ENCODE peak calls at places on chromosomes 7 and 10, in four cellular contexts. W is GM23248, H is fibroblast of lung, M is H1. V is an unnamed sample. For H3K4me1, the result is how much of the 10 kb centered on the place peaks cover.

GRCh38 chr7:5525271-5526189 is 101.9 kb upstream of the TNRC18 start:
- DNase-seq in M (no peak), W (peak), H (peak), V (peak)

GRCh38 chr10:712575-712974 is 23.1 kb upstream of the DIP2C start:
- DNase-seq in M (no peak), H (peak), W (no peak), V (no peak)

GRCh38 chr7:79403451-79403850 is 50.0 kb downstream of the MAGI2 start:
- DNase-seq in H (peak), W (peak), M (no peak), V (no peak)

GRCh38 chr10:124409696-124410095 is 9.0 kb downstream of the OAT start:
- DNase-seq in M (no peak), H (no peak), W (no peak), V (no peak)

GRCh38 chr7:74288034-74288881 is 949 bp upstream of the CLIP2 start:
- DNase-seq in M (no peak), H (peak), W (peak), V (no peak)

GRCh38 chr10:77605466-77605865 is 32.1 kb downstream of the KCNMA1 start:
- DNase-seq in M (peak), W (peak), H (no peak), V (peak)

GRCh38 chr10:5581670-5582566 is 57.2 kb downstream of the CALML3 start:
- DNase-seq in W (no peak), M (no peak), H (no peak), V (no peak)

GRCh38 chr7:111429781-111430180 is 132.5 kb downstream of the IMMP2L start:
- DNase-seq in H (no peak), W (peak), M (no peak), V (no peak)

GRCh38 chr10:123807444-123808035 is 84.1 kb downstream of the CPXM2 start:
- DNase-seq in W (peak), M (no peak), H (no peak), V (no peak)

GRCh38 chr10:129341131-129341530 is 125.9 kb upstream of the MGMT start:
- DNase-seq in H (no peak), W (no peak), M (no peak), V (no peak)

GRCh38 chr10:70809726-70810125 is 6.0 kb upstream of the SGPL1 start:
- DNase-seq in H (no peak), M (no peak), W (no peak), V (no peak)

GRCh38 chr7:41599760-41600159 is 103.1 kb downstream of the INHBA start:
- DNase-seq in M (peak), H (no peak), W (no peak), V (peak)

GRCh38 chr10:25068152-25069058 is 52.0 kb downstream of the THNSL1 start:
- DNase-seq in W (peak), M (no peak), H (peak), V (no peak)

DNA sequence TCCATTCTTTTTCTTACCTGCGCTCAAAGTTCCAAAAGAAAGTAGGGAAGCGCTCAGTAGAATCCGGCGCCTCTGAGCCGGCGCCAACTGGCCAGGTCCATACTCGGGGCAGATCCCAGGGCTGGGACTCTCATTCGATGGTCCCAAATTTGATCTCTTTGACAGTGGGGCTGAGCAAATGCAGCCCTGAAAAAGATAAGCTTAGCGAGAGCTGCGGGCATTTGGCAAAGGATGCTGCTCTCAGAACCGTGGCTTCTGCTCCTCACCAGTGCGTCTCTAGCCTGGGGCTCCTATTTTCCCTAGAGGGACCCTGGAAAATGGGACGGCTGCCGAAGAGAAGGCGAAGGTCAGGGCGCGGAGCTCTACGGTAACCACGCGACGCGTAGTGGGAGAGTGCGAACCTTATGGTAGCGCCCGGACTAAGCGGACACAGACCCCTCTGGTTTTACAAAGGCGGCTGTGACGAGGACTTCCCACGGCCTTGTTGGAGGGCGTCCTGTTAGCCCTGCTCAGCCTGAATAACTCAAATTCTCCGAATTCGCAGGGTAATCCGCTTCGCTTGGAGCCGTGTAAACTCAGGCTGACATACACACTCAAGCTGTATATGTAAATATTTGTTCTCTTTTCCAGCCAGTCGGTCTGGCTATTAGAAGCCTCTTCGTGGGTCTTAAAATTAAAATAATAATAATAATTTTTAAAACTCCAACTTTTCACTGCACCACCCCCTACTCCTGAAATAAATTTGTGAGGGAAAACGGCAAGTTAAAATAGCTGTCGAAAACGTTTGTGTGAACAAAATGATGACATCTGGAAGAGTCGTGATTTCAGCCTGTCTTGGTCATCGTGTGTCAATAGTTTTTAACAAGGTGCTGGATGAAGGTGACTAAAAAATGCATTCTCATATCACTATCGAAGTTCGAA is 856 bp upstream of the TBX20 start:
- DNase-seq in H (no peak), M (peak), W (no peak), V (peak)
- H3K9ac ChIP-seq in H (no peak), M (no peak), W (no peak), V (no peak)

GRCh38 chr10:114045738-114046458 is 2.2 kb downstream of the ADRB1 start:
- DNase-seq in H (no peak), W (no peak), M (no peak), V (peak)
- TF ChIP-seq EZH2 in H (no peak), W (no peak), M (no peak), V (peak)

DNA sequence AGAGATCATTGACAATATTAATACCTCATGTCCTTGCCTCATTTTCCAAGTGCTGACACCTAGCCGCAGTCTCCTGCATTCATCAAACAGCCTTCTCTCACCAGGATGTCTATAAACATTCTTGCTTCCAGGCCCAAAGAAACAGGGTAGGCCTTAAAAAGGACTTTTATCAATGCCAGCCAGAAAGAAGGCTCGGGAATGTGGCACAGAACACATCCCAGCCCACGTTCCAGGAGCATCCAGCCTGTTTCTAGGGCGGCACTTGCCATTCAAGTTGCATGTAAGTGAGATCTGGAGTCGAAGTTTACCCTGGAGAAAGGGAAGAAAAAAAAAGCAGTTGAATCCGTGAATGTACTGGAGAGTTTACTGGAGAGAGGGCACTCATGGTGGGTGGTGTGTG is 1083.1 kb downstream of the KCNMA1 start:
- DNase-seq in W (no peak), H (no peak), M (no peak), V (no peak)
- H3K4me1 ChIP-seq in W (under half), H (under half), M (under half), V (under half)

GRCh38 chr10:21494221-21495001 is 31.1 kb downstream of the SKIDA1 start:
- DNase-seq in H (peak), M (peak), W (peak), V (peak)

GRCh38 chr10:21496285-21497176 is 29.0 kb downstream of the SKIDA1 start:
- DNase-seq in H (peak), M (peak), W (peak), V (peak)

GRCh38 chr10:21495002-21495685 is 30.3 kb downstream of the SKIDA1 start:
- DNase-seq in M (no peak), W (no peak), H (peak), V (no peak)

GRCh38 chr10:21497177-21497807 is 28.2 kb downstream of the SKIDA1 start:
- DNase-seq in W (peak), M (no peak), H (peak), V (peak)

DNA sequence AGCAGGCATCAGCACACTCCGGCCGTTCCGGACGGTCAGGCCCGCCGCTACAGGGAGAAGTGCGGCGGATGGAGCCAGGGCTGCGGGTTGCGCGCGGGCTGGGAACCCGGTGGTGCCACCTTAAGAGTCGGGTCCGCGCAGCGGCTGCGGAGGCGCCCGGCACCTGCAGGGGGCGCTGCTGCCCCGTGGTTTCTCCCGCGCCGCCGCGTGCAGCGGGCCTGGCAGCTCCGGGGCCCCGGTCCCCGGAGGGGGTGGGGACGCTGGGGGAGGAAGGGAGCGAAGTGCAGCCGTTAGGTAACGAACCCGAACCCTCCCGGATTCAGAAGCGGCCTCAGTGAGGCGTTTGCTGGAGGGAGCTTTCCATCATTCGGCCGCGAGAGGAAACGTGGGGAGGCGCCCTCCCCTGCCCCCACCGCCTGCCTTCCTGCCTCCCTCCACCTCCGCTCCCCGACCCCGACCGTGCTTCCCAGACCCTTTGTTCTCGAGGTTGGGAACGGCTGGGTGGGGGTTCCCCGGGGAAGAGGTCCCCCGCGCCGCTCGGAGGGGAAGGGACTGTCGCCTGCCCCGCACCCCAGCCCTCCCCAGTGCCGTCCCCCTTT is 29.7 kb downstream of the SKIDA1 start:
- DNase-seq in W (peak), M (peak), H (peak), V (peak)
- H3K9ac ChIP-seq in W (peak), M (peak), H (peak), V (peak)

DNA sequence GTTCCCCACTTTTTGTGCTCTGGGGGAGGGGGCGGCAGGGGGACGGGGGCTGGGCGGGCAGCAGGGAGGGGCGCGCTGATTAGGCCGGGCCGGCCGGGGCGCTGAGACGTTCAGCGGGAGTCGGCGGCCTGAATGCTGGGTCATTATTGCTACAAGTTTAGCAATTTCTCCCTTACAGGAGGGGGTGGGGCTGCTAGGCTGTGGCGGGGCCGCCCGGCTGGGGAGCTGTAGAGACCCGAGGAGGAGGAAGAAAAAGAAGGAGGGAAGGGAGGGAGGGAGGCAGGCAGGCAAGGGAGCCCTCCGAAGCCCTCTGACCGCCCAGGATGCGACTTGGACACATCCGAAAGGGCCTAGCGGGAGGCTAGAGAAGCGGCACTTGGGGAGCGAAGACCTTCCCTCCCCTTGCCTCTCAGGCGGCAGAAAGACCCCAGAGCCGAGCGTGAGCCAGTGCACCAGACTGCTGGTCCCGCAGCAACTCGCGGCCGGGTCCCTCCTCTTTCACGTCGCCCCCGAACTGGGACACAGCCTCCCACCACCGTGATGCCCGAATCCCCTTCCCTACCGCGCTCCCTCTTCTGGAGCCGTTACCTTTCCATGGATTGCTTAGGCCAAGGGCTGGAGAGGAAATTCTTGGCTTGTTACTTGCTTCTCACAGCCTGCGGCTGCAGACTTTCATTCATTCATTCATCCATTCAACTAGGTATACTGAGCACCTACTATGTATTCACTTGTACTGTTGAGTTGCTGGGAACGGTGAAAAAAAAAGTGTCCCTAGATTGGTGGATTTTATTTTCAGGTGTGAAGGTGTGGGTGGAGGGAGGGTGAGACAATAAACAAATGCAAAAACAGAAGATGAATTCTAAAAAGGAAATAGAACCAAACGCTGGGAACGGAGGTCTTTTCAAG is 4.9 kb downstream of the NKX2-3 start:
- DNase-seq in H (no peak), M (peak), W (no peak), V (peak)
- TF ChIP-seq EZH2 in H (peak), M (no peak), W (peak), V (no peak)

DNA sequence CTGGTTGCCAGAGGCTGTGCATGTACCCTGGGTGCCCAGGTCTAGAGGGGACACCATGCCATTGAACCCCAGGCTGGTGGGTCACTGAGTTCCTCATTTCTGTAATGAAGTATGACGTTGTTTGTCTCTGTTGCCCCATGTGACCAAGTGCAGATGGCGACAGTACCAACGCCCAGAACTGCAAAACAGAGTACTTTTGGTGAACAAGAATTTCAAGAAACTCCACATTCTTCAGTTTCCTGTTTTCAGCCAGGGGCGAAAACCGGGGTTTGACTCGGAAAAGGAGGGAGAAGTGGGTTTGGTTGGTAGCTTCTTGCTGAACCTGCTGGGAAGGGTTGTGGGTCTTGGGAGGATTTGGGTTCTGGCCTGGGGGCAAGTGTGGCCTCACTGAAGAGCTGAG is 18.2 kb downstream of the CYP17A1 start:
- DNase-seq in M (no peak), H (no peak), W (no peak), V (no peak)
- H3K4me1 ChIP-seq in M (under half), H (under half), W (under half), V (under half)

GRCh38 chr10:93438796-93439253 is 43.3 kb downstream of the MYOF start:
- DNase-seq in M (no peak), W (no peak), H (no peak), V (peak)
- H3K9ac ChIP-seq in M (no peak), W (peak), H (peak), V (no peak)

DNA sequence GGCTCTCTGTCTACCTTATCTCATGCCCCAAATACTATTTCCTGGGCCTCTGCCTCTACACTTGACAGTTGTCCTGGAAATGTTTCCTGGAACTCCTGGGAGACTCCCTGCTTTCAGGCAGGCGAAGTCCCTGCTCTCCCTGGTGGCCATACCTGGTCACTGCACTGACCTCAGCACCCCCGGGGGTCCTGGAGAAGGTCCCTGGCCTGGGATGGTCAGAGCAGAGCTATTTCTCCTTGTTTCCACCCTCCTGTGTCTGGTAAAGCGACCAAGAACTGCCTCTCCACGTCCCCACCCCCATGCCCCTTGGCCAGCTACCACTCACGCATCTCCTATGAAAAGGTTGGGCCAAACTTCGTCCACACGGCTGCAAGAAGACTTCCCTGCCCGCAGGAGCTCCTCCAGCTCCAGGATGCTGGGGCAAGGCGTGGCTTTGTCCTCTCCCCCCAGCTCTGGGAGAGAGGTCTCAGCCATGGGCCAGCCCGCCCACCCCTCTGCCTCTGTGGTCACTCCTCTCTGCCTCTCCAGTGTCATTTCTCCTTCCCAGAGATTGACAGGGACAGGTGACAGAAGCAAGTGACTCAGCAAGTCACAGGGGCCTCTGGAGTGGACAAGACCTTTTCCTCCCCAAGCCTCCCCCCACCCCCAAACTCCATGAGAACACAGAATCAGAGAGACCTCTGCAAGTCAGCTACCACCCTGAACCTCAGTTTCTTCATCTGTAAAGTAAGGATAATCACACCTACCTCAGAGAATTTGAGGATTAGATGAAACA is 2.6 kb upstream of the SAMD8 start:
- DNase-seq in M (peak), H (no peak), W (peak), V (peak)
- TF ChIP-seq EZH2 in M (no peak), H (no peak), W (no peak), V (no peak)

GRCh38 chr7:151249034-151249731 is 689 bp upstream of the SMARCD3 start:
- DNase-seq in H (peak), W (peak), M (peak), V (peak)
- H3K4me1 ChIP-seq in H (under half), W (under half), M (half or more), V (half or more)

GRCh38 chr10:91347529-91347928 is 62.6 kb upstream of the HECTD2 start:
- DNase-seq in H (no peak), M (no peak), W (no peak), V (no peak)

GRCh38 chr10:91350651-91351081 is 59.5 kb upstream of the HECTD2 start:
- DNase-seq in W (peak), H (no peak), M (no peak), V (no peak)

GRCh38 chr10:91352760-91353159 is 57.4 kb upstream of the HECTD2 start:
- DNase-seq in W (no peak), H (no peak), M (no peak), V (no peak)

GRCh38 chr10:91345716-91346115 is 64.4 kb upstream of the HECTD2 start:
- DNase-seq in W (peak), M (no peak), H (no peak), V (no peak)

DNA sequence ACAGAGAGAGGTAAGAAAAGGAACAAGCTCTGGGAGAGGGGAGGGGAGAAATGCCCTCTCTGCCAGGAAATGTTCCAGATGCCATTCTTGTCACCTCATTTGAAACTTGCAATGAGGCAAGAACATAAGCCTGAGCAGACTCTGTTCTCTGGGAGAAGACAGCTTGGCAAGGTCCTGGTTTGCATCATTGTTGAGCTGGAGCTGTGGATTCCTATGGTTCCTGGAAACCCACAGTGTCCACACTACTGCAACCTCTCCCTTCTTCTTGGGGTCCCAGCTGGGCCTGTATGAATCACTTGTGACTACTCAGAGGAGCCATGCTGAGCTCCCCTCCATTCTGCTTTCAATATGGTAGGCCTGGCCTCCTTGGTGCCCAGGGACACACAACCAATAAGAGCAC is 60.8 kb upstream of the HECTD2 start:
- DNase-seq in H (peak), W (peak), M (no peak), V (no peak)
- H3K9ac ChIP-seq in H (no peak), W (no peak), M (no peak), V (no peak)

V was measured in neural progenitor cell.